ENCODE peak calls at places on chromosomes 3 and 15, in eight cellular contexts. W, J, Q, U, R, P, I and K are unnamed samples.

GRCh38 chr3:124759666-124760401 is 29.6 kb downstream of the UMPS start:
- DNase-seq in W (no peak), J (no peak), Q (no peak), U (no peak), R (no peak), P (no peak), I (no peak), K (no peak)

GRCh38 chr3:60803156-60803555 is 448.1 kb downstream of the FHIT start:
- DNase-seq in W (no peak), J (no peak), Q (no peak), U (no peak), R (no peak), P (no peak), I (no peak), K (no peak)

GRCh38 chr3:23485922-23486321 is 282.8 kb downstream of the UBE2E2 start:
- DNase-seq in W (no peak), J (no peak), Q (no peak), U (no peak), R (no peak), P (no peak), I (no peak), K (no peak)

GRCh38 chr15:98266295-98266694 is 305.8 kb downstream of the ARRDC4 start:
- DNase-seq in W (no peak), J (no peak), Q (no peak), U (no peak), R (no peak), P (no peak), I (no peak), K (no peak)

GRCh38 chr15:90201150-90201943 is at the start of gene SEMA4B:
- DNase-seq in W (peak), J (peak), Q (peak), U (peak), R (peak), P (no peak), I (peak), K (no peak)

GRCh38 chr3:141240290-141241247 is 8.9 kb downstream of the PXYLP1 start:
- DNase-seq in W (no peak), J (no peak), Q (no peak), U (no peak), R (no peak), P (no peak), I (no peak), K (no peak)

GRCh38 chr15:82530606-82531379 is 9.5 kb downstream of the RPS17 start:
- DNase-seq in W (peak), J (peak), Q (peak), U (peak), R (peak), P (peak), I (peak), K (peak)

GRCh38 chr3:23308986-23309625 is 106.0 kb downstream of the UBE2E2 start:
- DNase-seq in W (no peak), J (no peak), Q (no peak), U (no peak), R (no peak), P (no peak), I (no peak), K (no peak)

GRCh38 chr3:98690876-98691275 is 72.3 kb upstream of the ST3GAL6 start:
- DNase-seq in W (no peak), J (no peak), Q (no peak), U (no peak), R (no peak), P (no peak), I (no peak), K (no peak)

GRCh38 chr3:97388774-97389173 is 375.8 kb upstream of the ARL6 start:
- DNase-seq in W (no peak), J (no peak), Q (no peak), U (no peak), R (no peak), P (no peak), I (no peak), K (no peak)

GRCh38 chr15:75637245-75638009 is 2.6 kb downstream of the IMP3 start:
- DNase-seq in W (no peak), J (no peak), Q (no peak), U (no peak), R (no peak), P (no peak), I (no peak), K (no peak)

GRCh38 chr3:11780341-11780740 is 66.3 kb downstream of the TAMM41 start:
- DNase-seq in W (no peak), J (no peak), Q (no peak), U (no peak), R (no peak), P (no peak), I (no peak), K (no peak)

GRCh38 chr3:195450731-195451229 is 8.0 kb upstream of the ACAP2 start:
- DNase-seq in W (peak), J (peak), Q (no peak), U (no peak), R (no peak), P (no peak), I (peak), K (no peak)

DNA sequence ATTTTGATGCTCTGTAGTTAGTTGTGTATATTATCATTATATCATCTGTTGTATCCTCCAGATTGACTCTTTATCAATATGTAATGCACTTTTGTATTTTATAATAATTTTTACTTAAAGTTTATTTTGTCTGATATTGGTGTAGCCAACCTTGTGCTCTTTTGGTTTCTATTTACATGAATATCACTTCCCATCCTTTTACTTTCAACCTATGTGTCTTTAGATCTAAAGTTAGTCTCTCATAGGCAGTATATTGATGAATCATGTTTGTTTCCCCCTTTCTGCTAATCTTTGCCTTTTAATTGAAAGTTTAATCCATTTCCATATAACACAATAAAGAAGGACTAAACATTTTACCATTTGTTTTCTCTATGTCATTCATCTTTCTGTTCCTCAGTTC is 28.1 kb upstream of the CD200R1L start:
- DNase-seq in W (no peak), J (no peak), Q (no peak), U (no peak), R (no peak), P (no peak), I (no peak), K (no peak)
- H3K4me3 ChIP-seq in W (no peak), J (no peak), Q (no peak), U (no peak), R (no peak), P (no peak), I (no peak), K (no peak)

GRCh38 chr3:121152573-121152972 is 244.6 kb downstream of the STXBP5L start:
- DNase-seq in W (no peak), J (peak), Q (no peak), U (no peak), R (no peak), P (no peak), I (no peak), K (no peak)
- TF ChIP-seq CTCF in W (peak), J (peak), Q (no peak), U (no peak), R (no peak), P (no peak), I (no peak), K (no peak)

DNA sequence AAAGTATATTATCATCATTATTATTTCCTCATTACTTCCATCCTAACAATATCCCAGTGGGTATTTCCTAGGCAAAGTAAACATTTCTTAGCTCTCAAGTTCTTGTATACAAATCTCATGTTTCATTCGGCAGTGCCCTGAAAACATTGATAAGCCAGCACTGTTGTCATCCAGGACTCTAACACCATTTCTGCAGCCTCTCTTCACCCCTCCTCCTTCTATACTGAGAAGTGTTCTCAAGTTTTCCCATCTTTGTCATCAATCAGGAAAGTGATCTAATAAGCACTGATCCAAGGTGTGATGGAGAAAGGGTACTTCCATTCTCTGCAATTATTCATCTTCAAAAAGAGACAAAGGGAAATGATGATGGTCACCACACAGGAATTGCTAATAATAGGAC is 168.4 kb upstream of the CCDC54 start:
- DNase-seq in W (no peak), J (no peak), Q (no peak), U (no peak), R (no peak), P (no peak), I (no peak), K (no peak)
- H3K27ac ChIP-seq in W (no peak), J (peak), Q (peak), U (no peak), R (no peak), P (peak), I (no peak), K (peak)

GRCh38 chr3:189568931-189569330 is 62.3 kb upstream of the TP63 start:
- DNase-seq in W (no peak), J (no peak), Q (no peak), U (no peak), R (no peak), P (no peak), I (no peak), K (no peak)

GRCh38 chr3:189569473-189569872 is 61.7 kb upstream of the TP63 start:
- DNase-seq in W (no peak), J (no peak), Q (no peak), U (no peak), R (peak), P (no peak), I (no peak), K (no peak)

GRCh38 chr3:189567322-189567721 is 63.9 kb upstream of the TP63 start:
- DNase-seq in W (no peak), J (no peak), Q (no peak), U (no peak), R (no peak), P (no peak), I (no peak), K (no peak)

GRCh38 chr3:189566550-189566949 is 64.6 kb upstream of the TP63 start:
- DNase-seq in W (no peak), J (no peak), Q (no peak), U (no peak), R (no peak), P (no peak), I (no peak), K (no peak)

DNA sequence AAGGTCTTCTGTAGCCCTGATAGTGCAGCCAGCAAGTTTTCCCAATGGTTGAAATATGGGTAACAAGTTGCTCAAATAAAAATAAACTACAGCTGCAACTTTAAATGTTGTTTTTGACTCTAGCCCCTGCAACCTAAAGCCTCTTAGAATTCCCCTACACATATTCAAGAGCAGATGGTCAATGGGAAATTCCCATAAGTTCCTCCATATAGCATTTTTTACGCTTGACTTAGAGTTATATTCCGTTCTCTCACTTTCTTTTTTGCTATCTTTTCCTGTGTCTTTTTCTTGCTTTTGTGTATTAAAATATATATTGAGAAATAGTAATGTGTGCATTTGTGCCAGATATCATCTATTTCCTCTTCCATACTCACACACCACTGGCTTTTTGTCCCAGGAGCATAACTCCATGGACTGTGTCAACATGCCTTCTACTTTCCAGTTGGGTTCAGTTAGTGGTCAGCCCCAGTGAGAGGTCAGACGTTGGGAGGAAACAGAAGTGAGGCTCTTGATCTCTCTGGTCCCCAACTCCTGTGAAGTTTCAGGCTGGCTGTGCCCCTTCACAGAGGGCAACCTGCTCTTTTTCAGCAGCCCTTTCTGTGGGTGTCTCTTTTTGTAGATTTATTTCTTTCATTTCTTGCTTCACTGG is 63.3 kb upstream of the TP63 start:
- DNase-seq in W (no peak), J (no peak), Q (no peak), U (no peak), R (no peak), P (no peak), I (no peak), K (no peak)
- H3K4me3 ChIP-seq in W (no peak), J (no peak), Q (no peak), U (no peak), R (no peak), P (no peak), I (no peak), K (no peak)

GRCh38 chr3:51983578-51984268 is 388 bp downstream of the ACY1 start:
- DNase-seq in W (no peak), J (no peak), Q (no peak), U (no peak), R (no peak), P (no peak), I (no peak), K (no peak)

GRCh38 chr3:51985063-51985462 is 1.7 kb downstream of the ACY1 start:
- DNase-seq in W (no peak), J (no peak), Q (no peak), U (no peak), R (no peak), P (no peak), I (no peak), K (no peak)

GRCh38 chr3:51984269-51984647 is 923 bp downstream of the ACY1 start:
- DNase-seq in W (no peak), J (no peak), Q (no peak), U (no peak), R (no peak), P (no peak), I (no peak), K (no peak)

GRCh38 chr3:51982352-51982837 is 940 bp upstream of the ACY1 start:
- DNase-seq in W (peak), J (peak), Q (no peak), U (no peak), R (peak), P (no peak), I (peak), K (no peak)

GRCh38 chr3:51982838-51983577 is at the start of gene ACY1:
- DNase-seq in W (peak), J (peak), Q (peak), U (peak), R (peak), P (peak), I (peak), K (no peak)
- TF ChIP-seq CTCF in W (no peak), J (no peak), Q (no peak), U (no peak), R (no peak), P (no peak), I (no peak), K (no peak)